ENCODE peak calls at places on chromosomes 4 and X, in five cellular contexts. One of them, this sample, is unnamed.
A peak's percentile ranks its signal among the peaks of the same experiment; 100 is the strongest.

GRCh38 chr4:166341992-166342391 is 469.0 kb downstream of the TLL1 start:
- DNase-seq in Caki2: no peak
- DNase-seq in T-helper 1 cell: no peak
- DNase-seq in midbrain: no peak
- DNase-seq in D341Med: no peak
- DNase-seq in this sample: no peak

GRCh38 chr4:130995988-130996387 is 1900.0 kb downstream of the C4orf33 start:
- DNase-seq in T-helper 1 cell: no peak
- DNase-seq in midbrain: no peak
- DNase-seq in Caki2: no peak
- DNase-seq in D341Med: no peak
- DNase-seq in this sample: no peak

GRCh38 chr4:127069675-127070074 is 563.1 kb upstream of the INTU start:
- DNase-seq in T-helper 1 cell: no peak
- DNase-seq in midbrain: no peak
- DNase-seq in Caki2: no peak
- DNase-seq in D341Med: no peak
- DNase-seq in this sample: no peak

GRCh38 chr4:78179188-78179587 is 122.1 kb downstream of the FRAS1 start:
- DNase-seq in Caki2: no peak
- DNase-seq in T-helper 1 cell: no peak
- DNase-seq in midbrain: no peak
- DNase-seq in D341Med: no peak
- DNase-seq in this sample: no peak

GRCh38 chrX:74493806-74494205 is 72.5 kb downstream of the SLC16A2 start:
- DNase-seq in Caki2: no peak
- DNase-seq in T-helper 1 cell: no peak
- DNase-seq in D341Med: no peak
- DNase-seq in midbrain: no peak
- DNase-seq in this sample: no peak

GRCh38 chr4:47837582-47838294 is at the start of gene CORIN:
- DNase-seq in Caki2: no peak
- DNase-seq in midbrain: no peak
- DNase-seq in T-helper 1 cell: peak; percentile 11
- DNase-seq in D341Med: no peak
- DNase-seq in this sample: no peak

GRCh38 chrX:39852496-39852895 is 245.3 kb downstream of the BCOR start:
- DNase-seq in D341Med: no peak
- DNase-seq in T-helper 1 cell: no peak
- DNase-seq in midbrain: no peak
- DNase-seq in Caki2: no peak
- DNase-seq in this sample: no peak

GRCh38 chr4:929096-929765 is 2.9 kb downstream of the GAK start:
- DNase-seq in midbrain: no peak
- DNase-seq in D341Med: no peak
- DNase-seq in T-helper 1 cell: no peak
- DNase-seq in Caki2: no peak
- DNase-seq in this sample: no peak

GRCh38 chr4:108454227-108454626 is 166.1 kb upstream of the RPL34 start:
- DNase-seq in midbrain: no peak
- DNase-seq in Caki2: no peak
- DNase-seq in D341Med: no peak
- DNase-seq in T-helper 1 cell: no peak
- DNase-seq in this sample: no peak

GRCh38 chr4:7387925-7388324 is 46.8 kb downstream of the PSAPL1 start:
- DNase-seq in Caki2: no peak
- DNase-seq in D341Med: peak; percentile 7
- DNase-seq in midbrain: no peak
- DNase-seq in T-helper 1 cell: no peak
- DNase-seq in this sample: no peak

GRCh38 chr4:81427605-81427922 is 44.1 kb downstream of the RASGEF1B start:
- DNase-seq in Caki2: no peak
- DNase-seq in midbrain: no peak
- DNase-seq in T-helper 1 cell: no peak
- DNase-seq in D341Med: no peak
- DNase-seq in this sample: no peak

GRCh38 chr4:6673660-6674499 is 19.8 kb upstream of the S100P start:
- DNase-seq in D341Med: peak; percentile 100
- DNase-seq in midbrain: peak; percentile 96
- DNase-seq in T-helper 1 cell: peak; percentile 92
- DNase-seq in Caki2: peak; percentile 87
- DNase-seq in this sample: peak; percentile 97

GRCh38 chr4:1393866-1394265 is 12.4 kb downstream of the NKX1-1 start:
- DNase-seq in T-helper 1 cell: no peak
- DNase-seq in D341Med: no peak
- DNase-seq in Caki2: no peak
- DNase-seq in midbrain: no peak
- DNase-seq in this sample: no peak

GRCh38 chrX:41561045-41561444 is 113.9 kb downstream of the NYX start:
- DNase-seq in Caki2: peak; percentile 48
- DNase-seq in T-helper 1 cell: no peak
- DNase-seq in D341Med: no peak
- DNase-seq in midbrain: no peak
- DNase-seq in this sample: no peak

GRCh38 chr4:70768301-70768948 is 46.7 kb downstream of the RUFY3 start:
- DNase-seq in midbrain: no peak
- DNase-seq in T-helper 1 cell: no peak
- DNase-seq in D341Med: no peak
- DNase-seq in Caki2: no peak
- DNase-seq in this sample: no peak

GRCh38 chr4:78770091-78770642 is 6.0 kb upstream of the BMP2K start:
- DNase-seq in midbrain: no peak
- DNase-seq in Caki2: no peak
- DNase-seq in T-helper 1 cell: no peak
- DNase-seq in D341Med: no peak
- DNase-seq in this sample: no peak

GRCh38 chrX:130100180-130100579 is 10.1 kb downstream of the ELF4 start:
- DNase-seq in midbrain: no peak
- DNase-seq in D341Med: no peak
- DNase-seq in T-helper 1 cell: no peak
- DNase-seq in Caki2: no peak
- DNase-seq in this sample: no peak

GRCh38 chr4:126738926-126739325 is 893.8 kb upstream of the INTU start:
- DNase-seq in D341Med: no peak
- DNase-seq in T-helper 1 cell: no peak
- DNase-seq in midbrain: no peak
- DNase-seq in Caki2: no peak
- DNase-seq in this sample: no peak

GRCh38 chr4:139014391-139015268 is 951 bp upstream of the NOCT start:
- DNase-seq in Caki2: peak; percentile 94
- DNase-seq in T-helper 1 cell: no peak
- DNase-seq in D341Med: peak; percentile 46
- DNase-seq in midbrain: no peak
- DNase-seq in this sample: no peak

GRCh38 chr4:139872274-139872673 is 206.7 kb downstream of the MGST2 start:
- DNase-seq in T-helper 1 cell: no peak
- DNase-seq in D341Med: no peak
- DNase-seq in midbrain: no peak
- DNase-seq in Caki2: peak; percentile 23
- DNase-seq in this sample: no peak

GRCh38 chr4:53780736-53781400 is 189.6 kb upstream of the LNX1 start:
- DNase-seq in Caki2: no peak
- DNase-seq in T-helper 1 cell: no peak
- DNase-seq in midbrain: no peak
- DNase-seq in D341Med: no peak
- DNase-seq in this sample: no peak